ENCODE peak calls at places on chromosome 17, in four cellular contexts. One of them, this sample, is unnamed.

GRCh38 chr17:43042025-43042424 is 17.0 kb downstream of the RND2 start:
- DNase-seq in K562: no peak
- DNase-seq in WTC11: no peak
- DNase-seq in HepG2: no peak
- DNase-seq in this sample: no peak

GRCh38 chr17:50559674-50560184 is 786 bp upstream of the CACNA1G start:
- DNase-seq in WTC11: peak; percentile 94
- DNase-seq in HepG2: no peak
- DNase-seq in K562: peak; percentile 84
- DNase-seq in this sample: peak; percentile 82

GRCh38 chr17:40613755-40614154 is 33.9 kb downstream of the SMARCE1 start:
- DNase-seq in WTC11: no peak
- DNase-seq in HepG2: no peak
- DNase-seq in K562: no peak
- DNase-seq in this sample: no peak

GRCh38 chr17:29914819-29915537 is 15.1 kb downstream of the SSH2 start:
- DNase-seq in WTC11: no peak
- DNase-seq in K562: no peak
- DNase-seq in HepG2: no peak
- DNase-seq in this sample: no peak

GRCh38 chr17:32878211-32878610 is 1.3 kb upstream of the MYO1D start:
- DNase-seq in HepG2: no peak
- DNase-seq in K562: no peak
- DNase-seq in WTC11: no peak
- DNase-seq in this sample: no peak

GRCh38 chr17:49360796-49361128 is 1.3 kb downstream of the ZNF652 start:
- DNase-seq in HepG2: no peak
- DNase-seq in K562: no peak
- DNase-seq in WTC11: no peak
- DNase-seq in this sample: peak; percentile 52

GRCh38 chr17:65020284-65020683 is 36.3 kb downstream of the GNA13 start:
- DNase-seq in K562: no peak
- DNase-seq in WTC11: no peak
- DNase-seq in HepG2: no peak
- DNase-seq in this sample: no peak

GRCh38 chr17:75078097-75079022 is 9.4 kb upstream of the SLC16A5 start:
- DNase-seq in WTC11: no peak
- DNase-seq in HepG2: no peak
- DNase-seq in K562: no peak
- DNase-seq in this sample: no peak

GRCh38 chr17:62150471-62150870 is 85.4 kb upstream of the MED13 start:
- DNase-seq in HepG2: no peak
- DNase-seq in WTC11: no peak
- DNase-seq in K562: no peak
- DNase-seq in this sample: no peak

GRCh38 chr17:50514936-50515702 is 6.9 kb downstream of the MYCBPAP start:
- DNase-seq in K562: no peak
- DNase-seq in WTC11: no peak
- DNase-seq in HepG2: peak; percentile 60
- DNase-seq in this sample: no peak

GRCh38 chr17:6474906-6475305 is 30.7 kb downstream of the PIMREG start:
- DNase-seq in K562: no peak
- DNase-seq in HepG2: no peak
- DNase-seq in WTC11: no peak
- DNase-seq in this sample: no peak

GRCh38 chr17:32007463-32008298 is 498 bp downstream of the LRRC37B start:
- DNase-seq in K562: peak; percentile 58
- DNase-seq in HepG2: no peak
- DNase-seq in WTC11: peak; percentile 28
- DNase-seq in this sample: peak; percentile 73

GRCh38 chr17:82366749-82367148 is 4.8 kb upstream of the UTS2R start:
- DNase-seq in WTC11: no peak
- DNase-seq in HepG2: no peak
- DNase-seq in K562: no peak
- DNase-seq in this sample: no peak

GRCh38 chr17:2883544-2884203 is 87.4 kb downstream of the RAP1GAP2 start:
- DNase-seq in WTC11: no peak
- DNase-seq in HepG2: peak; percentile 39
- DNase-seq in K562: no peak
- DNase-seq in this sample: peak; percentile 56

GRCh38 chr17:80812362-80813088 is 179.1 kb upstream of the CHMP6 start:
- DNase-seq in HepG2: no peak
- DNase-seq in K562: no peak
- DNase-seq in WTC11: no peak
- DNase-seq in this sample: no peak

GRCh38 chr17:17341452-17341851 is 38.3 kb downstream of the NT5M start:
- DNase-seq in HepG2: no peak
- DNase-seq in K562: no peak
- DNase-seq in WTC11: no peak
- DNase-seq in this sample: no peak

GRCh38 chr17:65918450-65918849 is 273.5 kb downstream of the CEP112 start:
- DNase-seq in HepG2: no peak
- DNase-seq in K562: no peak
- DNase-seq in WTC11: no peak
- DNase-seq in this sample: no peak

GRCh38 chr17:19750835-19751234 is 2.7 kb upstream of the ALDH3A1 start:
- DNase-seq in WTC11: no peak
- DNase-seq in HepG2: no peak
- DNase-seq in K562: no peak
- DNase-seq in this sample: no peak

GRCh38 chr17:10172241-10172741 is 26.1 kb downstream of the GAS7 start:
- DNase-seq in HepG2: no peak
- DNase-seq in WTC11: no peak
- DNase-seq in K562: no peak
- DNase-seq in this sample: no peak

GRCh38 chr17:22300177-22300576 is 607.9 kb downstream of the KCNJ18 start:
- DNase-seq in HepG2: no peak
- DNase-seq in WTC11: no peak
- DNase-seq in K562: no peak
- DNase-seq in this sample: no peak

GRCh38 chr17:13541032-13541480 is 60.7 kb downstream of the HS3ST3A1 start:
- DNase-seq in HepG2: no peak
- DNase-seq in WTC11: no peak
- DNase-seq in K562: no peak
- DNase-seq in this sample: no peak

GRCh38 chr17:67573987-67574657 is 143.6 kb upstream of the NOL11 start:
- DNase-seq in K562: no peak
- DNase-seq in WTC11: no peak
- DNase-seq in HepG2: no peak
- DNase-seq in this sample: no peak

GRCh38 chr17:5297245-5297644 is 15.2 kb downstream of the RABEP1 start:
- DNase-seq in K562: no peak
- DNase-seq in WTC11: no peak
- DNase-seq in HepG2: no peak
- DNase-seq in this sample: no peak

GRCh38 chr17:20944014-20944905 is 98.6 kb downstream of the USP22 start:
- DNase-seq in WTC11: peak; percentile 68
- DNase-seq in HepG2: peak; percentile 37
- DNase-seq in K562: no peak
- DNase-seq in this sample: no peak

GRCh38 chr17:20279631-20280030 is 187.7 kb downstream of the LGALS9B start:
- DNase-seq in HepG2: no peak
- DNase-seq in K562: no peak
- DNase-seq in WTC11: no peak
- DNase-seq in this sample: no peak

GRCh38 chr17:39591958-39592954 is 15.5 kb downstream of the NEUROD2 start:
- DNase-seq in WTC11: peak; percentile 84
- DNase-seq in HepG2: peak; percentile 68
- DNase-seq in K562: peak; percentile 59
- DNase-seq in this sample: peak; percentile 62

GRCh38 chr17:40015005-40015997 is at the start of gene CSF3:
- DNase-seq in K562: no peak
- DNase-seq in WTC11: no peak
- DNase-seq in HepG2: peak; percentile 51
- DNase-seq in this sample: peak; percentile 19

GRCh38 chr17:38922538-38923291 is 2.7 kb upstream of the LASP1NB start:
- DNase-seq in HepG2: no peak
- DNase-seq in WTC11: peak; percentile 53
- DNase-seq in K562: no peak
- DNase-seq in this sample: peak; percentile 52

GRCh38 chr17:42676424-42677011 is at the start of gene PLEKHH3:
- DNase-seq in WTC11: no peak
- DNase-seq in K562: no peak
- DNase-seq in HepG2: no peak
- DNase-seq in this sample: no peak

GRCh38 chr17:1109606-1110523 is 69.9 kb downstream of the ABR start:
- DNase-seq in K562: no peak
- DNase-seq in WTC11: peak; percentile 65
- DNase-seq in HepG2: peak; percentile 39
- DNase-seq in this sample: peak; percentile 53

GRCh38 chr17:75267146-75267402 is 4.0 kb downstream of the MIF4GD start:
- DNase-seq in WTC11: no peak
- DNase-seq in HepG2: no peak
- DNase-seq in K562: no peak
- DNase-seq in this sample: peak; percentile 3

GRCh38 chr17:68906638-68907037 is 48.6 kb downstream of the ABCA8 start:
- DNase-seq in HepG2: peak; percentile 39
- DNase-seq in K562: peak; percentile 8
- DNase-seq in WTC11: no peak
- DNase-seq in this sample: peak; percentile 24
- TF ChIP-seq FOXJ3 in HepG2: no peak
- TF ChIP-seq FOXJ3 in K562: no peak
- TF ChIP-seq FOXJ3 in WTC11: no peak
- TF ChIP-seq FOXJ3 in this sample: no peak

DNA sequence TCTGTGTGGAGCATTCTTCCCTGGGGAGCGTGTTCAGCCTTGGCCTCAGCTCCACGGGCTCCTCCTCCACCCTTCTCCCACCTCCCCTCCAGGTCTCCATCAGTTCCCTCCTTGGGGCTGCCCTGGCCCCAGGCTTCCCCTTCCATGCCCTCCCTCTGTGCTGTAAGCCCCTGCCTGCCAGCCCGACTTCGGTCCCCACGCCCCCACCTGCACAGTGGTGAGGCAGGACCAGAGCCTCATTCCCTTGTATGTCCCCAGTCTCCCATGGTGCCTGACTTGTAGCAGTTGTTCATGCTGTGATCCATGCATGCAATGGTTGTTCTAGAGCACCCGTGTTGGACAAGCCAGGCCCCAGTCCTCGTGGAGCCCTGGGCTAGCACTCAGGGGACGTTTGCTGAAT is 199.4 kb downstream of the RBFOX3 start:
- DNase-seq in WTC11: no peak
- DNase-seq in K562: no peak
- DNase-seq in HepG2: no peak
- DNase-seq in this sample: no peak
- TF ChIP-seq FOXJ3 in WTC11: no peak
- TF ChIP-seq FOXJ3 in K562: no peak
- TF ChIP-seq FOXJ3 in HepG2: no peak
- TF ChIP-seq FOXJ3 in this sample: no peak

GRCh38 chr17:73186283-73186682 is 6.6 kb upstream of the COG1 start:
- DNase-seq in HepG2: no peak
- DNase-seq in K562: no peak
- DNase-seq in WTC11: no peak
- DNase-seq in this sample: no peak

GRCh38 chr17:73184133-73184993 is 8.5 kb upstream of the COG1 start:
- DNase-seq in WTC11: no peak
- DNase-seq in HepG2: no peak
- DNase-seq in K562: no peak
- DNase-seq in this sample: no peak

GRCh38 chr17:73179387-73179786 is 13.5 kb upstream of the COG1 start:
- DNase-seq in K562: no peak
- DNase-seq in WTC11: no peak
- DNase-seq in HepG2: no peak
- DNase-seq in this sample: no peak

GRCh38 chr17:73179878-73180277 is 13.0 kb upstream of the COG1 start:
- DNase-seq in K562: no peak
- DNase-seq in HepG2: no peak
- DNase-seq in WTC11: no peak
- DNase-seq in this sample: no peak

GRCh38 chr17:73182616-73183310 is 10.1 kb upstream of the COG1 start:
- DNase-seq in K562: no peak
- DNase-seq in HepG2: peak; percentile 50
- DNase-seq in WTC11: no peak
- DNase-seq in this sample: peak; percentile 62
- TF ChIP-seq FOXJ3 in K562: no peak
- TF ChIP-seq FOXJ3 in HepG2: no peak
- TF ChIP-seq FOXJ3 in WTC11: no peak
- TF ChIP-seq FOXJ3 in this sample: no peak

GRCh38 chr17:70422862-70423261 is 253.5 kb downstream of the KCNJ2 start:
- DNase-seq in K562: no peak
- DNase-seq in HepG2: no peak
- DNase-seq in WTC11: no peak
- DNase-seq in this sample: no peak

GRCh38 chr17:70423562-70423961 is 254.2 kb downstream of the KCNJ2 start:
- DNase-seq in HepG2: no peak
- DNase-seq in WTC11: no peak
- DNase-seq in K562: no peak
- DNase-seq in this sample: peak; percentile 16

GRCh38 chr17:70426752-70427151 is 257.4 kb downstream of the KCNJ2 start:
- DNase-seq in HepG2: no peak
- DNase-seq in K562: no peak
- DNase-seq in WTC11: no peak
- DNase-seq in this sample: no peak

GRCh38 chr17:70420876-70421445 is 251.6 kb downstream of the KCNJ2 start:
- DNase-seq in HepG2: no peak
- DNase-seq in WTC11: no peak
- DNase-seq in K562: no peak
- DNase-seq in this sample: no peak
- TF ChIP-seq FOXJ3 in HepG2: no peak
- TF ChIP-seq FOXJ3 in WTC11: no peak
- TF ChIP-seq FOXJ3 in K562: no peak
- TF ChIP-seq FOXJ3 in this sample: no peak

GRCh38 chr17:71850792-71851191 is 270.0 kb upstream of the SOX9 start:
- DNase-seq in WTC11: no peak
- DNase-seq in K562: no peak
- DNase-seq in HepG2: no peak
- DNase-seq in this sample: no peak
- TF ChIP-seq FOXJ3 in WTC11: no peak
- TF ChIP-seq FOXJ3 in K562: no peak
- TF ChIP-seq FOXJ3 in HepG2: no peak
- TF ChIP-seq FOXJ3 in this sample: no peak